ENCODE peak calls at places on chromosomes 12 and 14, in six cellular contexts. U, C, R, A, X and W are unnamed samples.

GRCh38 chr12:54164402-54165145 is 24.2 kb downstream of the SMUG1 start:
- DNase-seq in U (no peak), C (no peak), R (no peak), A (no peak), X (no peak), W (no peak)

GRCh38 chr12:114361545-114361944 is 44.4 kb downstream of the TBX5 start:
- DNase-seq in U (no peak), C (no peak), R (no peak), A (no peak), X (no peak), W (no peak)

GRCh38 chr14:95465358-95465757 is 51.1 kb downstream of the SYNE3 start:
- DNase-seq in U (no peak), C (no peak), R (no peak), A (no peak), X (no peak), W (no peak)

GRCh38 chr14:68018598-68018997 is 199.0 kb downstream of the RAD51B start:
- DNase-seq in U (no peak), C (no peak), R (no peak), A (no peak), X (no peak), W (no peak)

GRCh38 chr12:15688202-15688736 is 100.9 kb downstream of the EPS8 start:
- DNase-seq in U (peak), C (no peak), R (no peak), A (peak), X (peak), W (no peak)

GRCh38 chr12:119208626-119209061 is 29.9 kb downstream of the HSPB8 start:
- DNase-seq in U (peak), C (no peak), R (no peak), A (peak), X (peak), W (peak)

GRCh38 chr12:18750087-18750486 is 12.2 kb downstream of the CAPZA3 start:
- DNase-seq in U (no peak), C (no peak), R (no peak), A (peak), X (peak), W (peak)

GRCh38 chr12:52168019-52168717 is 23.6 kb downstream of the KRT80 start:
- DNase-seq in U (no peak), C (no peak), R (no peak), A (peak), X (no peak), W (no peak)

GRCh38 chr14:62213516-62213915 is 451.3 kb downstream of the SNAPC1 start:
- DNase-seq in U (no peak), C (no peak), R (no peak), A (peak), X (peak), W (no peak)

GRCh38 chr12:10339441-10339840 is 31.8 kb downstream of the KLRD1 start:
- DNase-seq in U (no peak), C (no peak), R (no peak), A (peak), X (peak), W (peak)

GRCh38 chr12:44286336-44286735 is 450.5 kb downstream of the TMEM117 start:
- DNase-seq in U (no peak), C (no peak), R (no peak), A (peak), X (peak), W (no peak)

GRCh38 chr12:132804426-132804861 is 24.2 kb downstream of the GOLGA3 start:
- DNase-seq in U (no peak), C (no peak), R (no peak), A (no peak), X (no peak), W (peak)